ENCODE peak calls at places on chromosome 16, in four cellular contexts. One of them, this sample, is unnamed.

GRCh38 chr16:12362482-12363458 is 386.2 kb downstream of the SNX29 start:
- DNase-seq in K562: no peak
- DNase-seq in SK-N-SH: no peak
- DNase-seq in HepG2: no peak
- DNase-seq in this sample: no peak

GRCh38 chr16:28923652-28924398 is 1.2 kb downstream of the RABEP2 start:
- DNase-seq in K562: no peak
- DNase-seq in SK-N-SH: no peak
- DNase-seq in HepG2: peak; percentile 81
- DNase-seq in this sample: peak; percentile 93

GRCh38 chr16:88593489-88593888 is 23.3 kb downstream of the ZC3H18 start:
- DNase-seq in K562: no peak
- DNase-seq in SK-N-SH: no peak
- DNase-seq in HepG2: no peak
- DNase-seq in this sample: no peak

GRCh38 chr16:73713301-73713700 is 583.3 kb upstream of the PSMD7 start:
- DNase-seq in K562: no peak
- DNase-seq in SK-N-SH: no peak
- DNase-seq in HepG2: no peak
- DNase-seq in this sample: no peak

GRCh38 chr16:54937673-54938350 is 7.1 kb downstream of the IRX5 start:
- DNase-seq in K562: no peak
- DNase-seq in SK-N-SH: no peak
- DNase-seq in HepG2: no peak
- DNase-seq in this sample: no peak

GRCh38 chr16:88713054-88713453 is 6.8 kb downstream of the CTU2 start:
- DNase-seq in K562: no peak
- DNase-seq in SK-N-SH: peak; percentile 58
- DNase-seq in HepG2: no peak
- DNase-seq in this sample: no peak

GRCh38 chr16:52451971-52452421 is 94.9 kb downstream of the TOX3 start:
- DNase-seq in K562: no peak
- DNase-seq in SK-N-SH: no peak
- DNase-seq in HepG2: peak; percentile 94
- DNase-seq in this sample: no peak

GRCh38 chr16:5882087-5882661 is 784.6 kb upstream of the EEF2KMT start:
- DNase-seq in K562: peak; percentile 13
- DNase-seq in SK-N-SH: no peak
- DNase-seq in HepG2: no peak
- DNase-seq in this sample: no peak

GRCh38 chr16:3730161-3731125 is 13.1 kb upstream of the TRAP1 start:
- DNase-seq in K562: no peak
- DNase-seq in SK-N-SH: no peak
- DNase-seq in HepG2: no peak
- DNase-seq in this sample: no peak

GRCh38 chr16:87133112-87133850 is 183.9 kb downstream of the C16orf95 start:
- DNase-seq in K562: no peak
- DNase-seq in SK-N-SH: no peak
- DNase-seq in HepG2: no peak
- DNase-seq in this sample: no peak

GRCh38 chr16:74100405-74101316 is 196.0 kb upstream of the PSMD7 start:
- DNase-seq in K562: no peak
- DNase-seq in SK-N-SH: peak; percentile 52
- DNase-seq in HepG2: no peak
- DNase-seq in this sample: no peak

GRCh38 chr16:83717814-83718213 is 90.0 kb upstream of the HSBP1 start:
- DNase-seq in K562: no peak
- DNase-seq in SK-N-SH: no peak
- DNase-seq in HepG2: no peak
- DNase-seq in this sample: no peak

GRCh38 chr16:88922826-88923410 is 54.1 kb downstream of the CBFA2T3 start:
- DNase-seq in K562: no peak
- DNase-seq in SK-N-SH: no peak
- DNase-seq in HepG2: no peak
- DNase-seq in this sample: no peak

GRCh38 chr16:89583895-89584644 is 8.5 kb downstream of the CPNE7 start:
- DNase-seq in K562: no peak
- DNase-seq in SK-N-SH: no peak
- DNase-seq in HepG2: no peak
- DNase-seq in this sample: no peak

GRCh38 chr16:13953501-13953900 is 33.5 kb downstream of the ERCC4 start:
- DNase-seq in K562: no peak
- DNase-seq in SK-N-SH: no peak
- DNase-seq in HepG2: no peak
- DNase-seq in this sample: no peak

GRCh38 chr16:68286153-68287074 is 22.1 kb downstream of the SLC7A6 start:
- DNase-seq in K562: no peak
- DNase-seq in SK-N-SH: no peak
- DNase-seq in HepG2: peak; percentile 35
- DNase-seq in this sample: no peak

GRCh38 chr16:1188781-1189189 is 35.9 kb downstream of the CACNA1H start:
- DNase-seq in K562: peak; percentile 85
- DNase-seq in SK-N-SH: no peak
- DNase-seq in HepG2: no peak
- DNase-seq in this sample: no peak
- TF ChIP-seq NFIC in K562: no peak
- TF ChIP-seq NFIC in SK-N-SH: no peak
- TF ChIP-seq NFIC in HepG2: no peak
- TF ChIP-seq NFIC in this sample: no peak

DNA sequence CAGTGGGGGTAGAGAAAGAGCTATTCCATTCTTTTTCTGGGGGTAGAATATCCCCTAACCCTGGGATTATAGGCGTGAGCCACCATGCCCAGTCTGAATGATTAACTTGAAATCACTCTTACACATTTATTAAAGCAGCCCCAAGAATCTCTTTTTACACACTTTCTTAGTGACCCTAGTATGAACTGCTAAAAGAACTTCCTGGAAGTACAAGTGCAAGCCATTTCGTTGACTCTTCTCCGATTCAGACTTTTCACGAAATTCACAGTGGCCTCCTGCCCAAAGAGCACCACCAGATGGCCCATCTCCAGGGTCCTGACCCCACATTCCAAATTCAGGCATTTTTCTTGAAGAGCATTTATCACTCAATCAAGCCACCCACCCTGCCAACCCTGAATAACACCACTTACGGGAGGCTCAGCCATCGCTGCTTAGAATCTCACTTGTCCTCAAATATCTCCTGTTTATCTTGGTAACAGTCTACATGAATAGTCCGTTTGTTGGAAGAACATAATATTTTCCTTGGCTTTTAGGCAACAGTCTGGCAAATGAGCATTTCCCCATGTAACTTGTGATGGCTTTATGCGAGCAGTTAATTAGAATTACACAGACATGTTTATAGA is 28.0 kb downstream of the ZNF423 start:
- DNase-seq in K562: no peak
- DNase-seq in SK-N-SH: no peak
- DNase-seq in HepG2: no peak
- DNase-seq in this sample: no peak
- TF ChIP-seq POLR2AphosphoS5 in K562: no peak
- TF ChIP-seq POLR2AphosphoS5 in SK-N-SH: no peak
- TF ChIP-seq POLR2AphosphoS5 in HepG2: no peak
- TF ChIP-seq POLR2AphosphoS5 in this sample: no peak

GRCh38 chr16:11295672-11296071 is 14.5 kb upstream of the PRM1 start:
- DNase-seq in K562: no peak
- DNase-seq in SK-N-SH: no peak
- DNase-seq in HepG2: no peak
- DNase-seq in this sample: no peak
- TF ChIP-seq NFIC in K562: no peak
- TF ChIP-seq NFIC in SK-N-SH: no peak
- TF ChIP-seq NFIC in HepG2: no peak
- TF ChIP-seq NFIC in this sample: no peak

GRCh38 chr16:78742501-78743283 is 643.2 kb downstream of the WWOX start:
- DNase-seq in K562: no peak
- DNase-seq in SK-N-SH: no peak
- DNase-seq in HepG2: no peak
- DNase-seq in this sample: peak; percentile 83
- TF ChIP-seq POLR2AphosphoS5 in K562: no peak
- TF ChIP-seq POLR2AphosphoS5 in SK-N-SH: no peak
- TF ChIP-seq POLR2AphosphoS5 in HepG2: no peak
- TF ChIP-seq POLR2AphosphoS5 in this sample: peak; percentile 56

GRCh38 chr16:66923247-66923851 is 2.0 kb downstream of the RRAD start:
- DNase-seq in K562: no peak
- DNase-seq in SK-N-SH: no peak
- DNase-seq in HepG2: no peak
- DNase-seq in this sample: no peak
- TF ChIP-seq NFIC in K562: no peak
- TF ChIP-seq NFIC in SK-N-SH: peak; percentile 44
- TF ChIP-seq NFIC in HepG2: no peak
- TF ChIP-seq NFIC in this sample: no peak

GRCh38 chr16:79928142-79928735 is 327.7 kb upstream of the MAF start:
- DNase-seq in K562: no peak
- DNase-seq in SK-N-SH: no peak
- DNase-seq in HepG2: no peak
- DNase-seq in this sample: no peak

GRCh38 chr16:79920685-79921084 is 320.1 kb upstream of the MAF start:
- DNase-seq in K562: no peak
- DNase-seq in SK-N-SH: no peak
- DNase-seq in HepG2: no peak
- DNase-seq in this sample: no peak

GRCh38 chr16:79918916-79919315 is 318.4 kb upstream of the MAF start:
- DNase-seq in K562: no peak
- DNase-seq in SK-N-SH: no peak
- DNase-seq in HepG2: no peak
- DNase-seq in this sample: no peak

GRCh38 chr16:79926451-79927205 is 326.1 kb upstream of the MAF start:
- DNase-seq in K562: no peak
- DNase-seq in SK-N-SH: no peak
- DNase-seq in HepG2: no peak
- DNase-seq in this sample: no peak

GRCh38 chr16:79923431-79923830 is 322.9 kb upstream of the MAF start:
- DNase-seq in K562: no peak
- DNase-seq in SK-N-SH: no peak
- DNase-seq in HepG2: no peak
- DNase-seq in this sample: no peak
- TF ChIP-seq POLR2AphosphoS5 in K562: no peak
- TF ChIP-seq POLR2AphosphoS5 in SK-N-SH: no peak
- TF ChIP-seq POLR2AphosphoS5 in HepG2: no peak
- TF ChIP-seq POLR2AphosphoS5 in this sample: no peak